ENCODE peak calls at places on chromosomes 16 and 17, in five cellular contexts. One of them, this sample, is unnamed.

GRCh38 chr17:32588982-32589381 is 102.2 kb downstream of the CDK5R1 start:
- DNase-seq in upper lobe of right lung: no peak
- DNase-seq in A549: peak
- DNase-seq in Calu3: peak
- DNase-seq in HFFc6: no peak
- DNase-seq in this sample: no peak

GRCh38 chr17:52790359-52790955 is 631.9 kb upstream of the CA10 start:
- DNase-seq in upper lobe of right lung: no peak
- DNase-seq in A549: no peak
- DNase-seq in Calu3: no peak
- DNase-seq in HFFc6: no peak
- DNase-seq in this sample: no peak

GRCh38 chr17:50935201-50936124 is 69.3 kb upstream of the TOB1 start:
- DNase-seq in upper lobe of right lung: peak
- DNase-seq in A549: peak
- DNase-seq in Calu3: peak
- DNase-seq in HFFc6: no peak
- DNase-seq in this sample: no peak

GRCh38 chr16:56741399-56741798 is 11.5 kb downstream of the NUP93 start:
- DNase-seq in upper lobe of right lung: no peak
- DNase-seq in A549: no peak
- DNase-seq in Calu3: no peak
- DNase-seq in HFFc6: no peak
- DNase-seq in this sample: no peak

GRCh38 chr17:79388556-79389295 is 222.1 kb downstream of the RBFOX3 start:
- DNase-seq in upper lobe of right lung: peak
- DNase-seq in A549: peak
- DNase-seq in Calu3: peak
- DNase-seq in HFFc6: peak
- DNase-seq in this sample: no peak

GRCh38 chr16:79618712-79619050 is 18.1 kb upstream of the MAF start:
- DNase-seq in upper lobe of right lung: no peak
- DNase-seq in A549: no peak
- DNase-seq in Calu3: no peak
- DNase-seq in HFFc6: no peak
- DNase-seq in this sample: no peak

GRCh38 chr17:60743812-60744211 is 66.2 kb downstream of the BCAS3 start:
- DNase-seq in upper lobe of right lung: no peak
- DNase-seq in A549: no peak
- DNase-seq in Calu3: peak
- DNase-seq in HFFc6: peak
- DNase-seq in this sample: no peak

GRCh38 chr16:72872966-72873365 is 175.0 kb downstream of the ZFHX3 start:
- DNase-seq in upper lobe of right lung: no peak
- DNase-seq in A549: no peak
- DNase-seq in Calu3: no peak
- DNase-seq in HFFc6: no peak
- DNase-seq in this sample: no peak

GRCh38 chr16:12245088-12245922 is 268.8 kb downstream of the SNX29 start:
- DNase-seq in upper lobe of right lung: no peak
- DNase-seq in A549: no peak
- DNase-seq in Calu3: no peak
- DNase-seq in HFFc6: no peak
- DNase-seq in this sample: no peak

GRCh38 chr16:51409001-51409675 is 258.1 kb upstream of the SALL1 start:
- DNase-seq in upper lobe of right lung: no peak
- DNase-seq in A549: no peak
- DNase-seq in Calu3: peak
- DNase-seq in HFFc6: no peak
- DNase-seq in this sample: no peak

GRCh38 chr17:81927145-81927652 is 336 bp downstream of the MAFG start:
- DNase-seq in upper lobe of right lung: no peak
- DNase-seq in A549: no peak
- DNase-seq in Calu3: no peak
- DNase-seq in HFFc6: no peak
- DNase-seq in this sample: no peak

GRCh38 chr16:58027341-58028167 is 2.0 kb downstream of the MMP15 start:
- DNase-seq in upper lobe of right lung: peak
- DNase-seq in A549: peak
- DNase-seq in Calu3: peak
- DNase-seq in HFFc6: no peak
- DNase-seq in this sample: no peak

GRCh38 chr16:1678500-1679098 is 520 bp downstream of the JPT2 start:
- DNase-seq in upper lobe of right lung: no peak
- DNase-seq in A549: peak
- DNase-seq in Calu3: peak
- DNase-seq in HFFc6: peak
- DNase-seq in this sample: no peak

GRCh38 chr16:58307583-58308312 is 12.9 kb upstream of the PRSS54 start:
- DNase-seq in upper lobe of right lung: no peak
- DNase-seq in A549: no peak
- DNase-seq in Calu3: no peak
- DNase-seq in HFFc6: no peak
- DNase-seq in this sample: no peak

GRCh38 chr17:37598145-37598544 is 11.1 kb downstream of the SYNRG start:
- DNase-seq in upper lobe of right lung: no peak
- DNase-seq in A549: no peak
- DNase-seq in Calu3: no peak
- DNase-seq in HFFc6: no peak
- DNase-seq in this sample: no peak

GRCh38 chr17:76686538-76687277 is 24.1 kb downstream of the MXRA7 start:
- DNase-seq in upper lobe of right lung: no peak
- DNase-seq in A549: no peak
- DNase-seq in Calu3: no peak
- DNase-seq in HFFc6: no peak
- DNase-seq in this sample: no peak

GRCh38 chr17:5874486-5874885 is 195.7 kb upstream of the WSCD1 start:
- DNase-seq in upper lobe of right lung: no peak
- DNase-seq in A549: no peak
- DNase-seq in Calu3: no peak
- DNase-seq in HFFc6: no peak
- DNase-seq in this sample: peak

GRCh38 chr17:43033947-43034622 is 9.1 kb downstream of the RND2 start:
- DNase-seq in upper lobe of right lung: no peak
- DNase-seq in A549: no peak
- DNase-seq in Calu3: no peak
- DNase-seq in HFFc6: no peak
- DNase-seq in this sample: no peak

GRCh38 chr17:33778505-33779398 is 476.3 kb upstream of the CCL2 start:
- DNase-seq in upper lobe of right lung: no peak
- DNase-seq in A549: peak
- DNase-seq in Calu3: peak
- DNase-seq in HFFc6: peak
- DNase-seq in this sample: no peak

GRCh38 chr17:65489413-65490170 is 71.9 kb downstream of the AXIN2 start:
- DNase-seq in upper lobe of right lung: no peak
- DNase-seq in A549: no peak
- DNase-seq in Calu3: no peak
- DNase-seq in HFFc6: no peak
- DNase-seq in this sample: no peak

GRCh38 chr17:32536736-32537646 is 50.2 kb downstream of the CDK5R1 start:
- DNase-seq in upper lobe of right lung: no peak
- DNase-seq in A549: no peak
- DNase-seq in Calu3: no peak
- DNase-seq in HFFc6: peak
- DNase-seq in this sample: no peak

GRCh38 chr17:77499699-77500435 is 359.1 kb downstream of the SEC14L1 start:
- DNase-seq in upper lobe of right lung: peak
- DNase-seq in A549: no peak
- DNase-seq in Calu3: no peak
- DNase-seq in HFFc6: no peak
- DNase-seq in this sample: no peak

GRCh38 chr16:30794634-30795033 is 7.6 kb upstream of the ZNF629 start:
- DNase-seq in upper lobe of right lung: no peak
- DNase-seq in A549: no peak
- DNase-seq in Calu3: no peak
- DNase-seq in HFFc6: no peak
- DNase-seq in this sample: no peak

GRCh38 chr17:36123431-36123830 is 19.8 kb downstream of the CCL4 start:
- DNase-seq in upper lobe of right lung: no peak
- DNase-seq in A549: no peak
- DNase-seq in Calu3: no peak
- DNase-seq in HFFc6: no peak
- DNase-seq in this sample: no peak

GRCh38 chr16:88686439-88687253 is at the start of gene SNAI3:
- DNase-seq in upper lobe of right lung: peak
- DNase-seq in A549: peak
- DNase-seq in Calu3: peak
- DNase-seq in HFFc6: no peak
- DNase-seq in this sample: no peak

DNA sequence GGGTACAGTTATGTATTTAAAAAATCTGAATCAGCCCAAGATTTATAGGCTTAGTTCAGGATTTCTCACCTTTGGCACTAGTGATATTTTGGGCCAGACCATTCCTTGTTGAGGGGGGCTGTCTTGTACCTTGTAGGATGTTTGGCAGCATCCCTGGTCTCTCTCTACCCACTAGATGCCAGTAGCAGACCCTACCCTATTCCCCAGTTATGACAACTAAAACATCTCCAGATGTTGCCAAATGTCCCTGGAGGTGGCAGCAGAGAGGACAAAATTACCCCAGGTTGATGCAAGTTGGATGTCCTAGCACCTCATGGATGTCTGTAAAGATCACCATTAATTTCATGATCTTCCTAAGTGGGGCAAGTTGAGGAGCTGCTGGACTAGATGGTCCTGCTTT is 45.8 kb downstream of the SYT17 start:
- DNase-seq in upper lobe of right lung: no peak
- DNase-seq in A549: no peak
- DNase-seq in Calu3: no peak
- DNase-seq in HFFc6: no peak
- DNase-seq in this sample: no peak
- TF ChIP-seq CTCF in upper lobe of right lung: no peak
- TF ChIP-seq CTCF in A549: no peak
- TF ChIP-seq CTCF in Calu3: no peak
- TF ChIP-seq CTCF in HFFc6: peak
- TF ChIP-seq CTCF in this sample: no peak

GRCh38 chr17:46013502-46014165 is 14.6 kb downstream of the STH start:
- DNase-seq in upper lobe of right lung: no peak
- DNase-seq in A549: no peak
- DNase-seq in Calu3: no peak
- DNase-seq in HFFc6: peak
- DNase-seq in this sample: no peak
- TF ChIP-seq CTCF in upper lobe of right lung: no peak
- TF ChIP-seq CTCF in A549: no peak
- TF ChIP-seq CTCF in Calu3: no peak
- TF ChIP-seq CTCF in HFFc6: no peak
- TF ChIP-seq CTCF in this sample: no peak

DNA sequence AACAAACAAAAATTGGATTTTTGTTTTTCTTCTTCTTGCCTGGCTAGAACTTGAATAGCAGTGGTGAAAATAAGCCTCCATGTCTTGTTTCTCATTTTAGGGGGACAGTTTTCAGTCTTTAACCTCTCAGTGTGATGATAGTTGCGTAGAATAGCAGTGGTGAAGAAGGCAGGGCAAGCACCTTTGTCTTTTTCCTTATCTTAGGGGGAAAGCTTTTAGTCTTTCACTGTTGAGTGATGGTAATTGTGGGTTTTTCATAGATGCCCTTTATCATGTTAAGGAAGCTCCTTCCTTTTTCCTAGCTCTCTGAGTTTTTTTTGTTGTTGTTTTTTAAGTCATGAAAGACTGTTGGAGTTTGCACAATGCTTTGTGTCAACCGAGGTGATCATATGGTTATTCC is 15.6 kb downstream of the NOL11 start:
- DNase-seq in upper lobe of right lung: no peak
- DNase-seq in A549: no peak
- DNase-seq in Calu3: no peak
- DNase-seq in HFFc6: no peak
- DNase-seq in this sample: no peak
- TF ChIP-seq CTCF in upper lobe of right lung: no peak
- TF ChIP-seq CTCF in A549: no peak
- TF ChIP-seq CTCF in Calu3: no peak
- TF ChIP-seq CTCF in HFFc6: no peak
- TF ChIP-seq CTCF in this sample: no peak

GRCh38 chr17:66855204-66855603 is 20.3 kb downstream of the CACNG5 start:
- DNase-seq in upper lobe of right lung: no peak
- DNase-seq in A549: no peak
- DNase-seq in Calu3: peak
- DNase-seq in HFFc6: no peak
- DNase-seq in this sample: no peak
- TF ChIP-seq CTCF in upper lobe of right lung: peak
- TF ChIP-seq CTCF in A549: peak
- TF ChIP-seq CTCF in Calu3: peak
- TF ChIP-seq CTCF in HFFc6: peak
- TF ChIP-seq CTCF in this sample: no peak

DNA sequence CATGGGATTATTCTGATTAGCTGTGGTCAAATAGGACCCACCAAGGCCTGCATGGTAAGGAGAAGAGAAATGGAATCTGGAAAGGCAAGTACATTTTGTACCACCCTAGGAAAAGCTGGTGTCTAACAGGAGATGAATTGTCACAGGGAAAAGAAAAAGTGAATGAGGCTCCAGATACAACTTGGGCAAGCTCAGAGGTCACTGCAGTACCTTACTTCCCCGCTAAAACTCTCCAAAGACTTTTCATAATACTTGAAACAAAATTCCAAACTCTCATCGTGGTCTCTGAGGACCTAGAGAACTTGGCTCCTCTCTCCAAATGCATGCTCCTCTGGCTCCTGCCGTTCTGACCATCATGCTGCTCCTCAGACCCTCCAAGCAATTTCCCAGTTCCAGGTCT is 262.8 kb downstream of the GRIN2A start:
- DNase-seq in upper lobe of right lung: no peak
- DNase-seq in A549: no peak
- DNase-seq in Calu3: no peak
- DNase-seq in HFFc6: no peak
- DNase-seq in this sample: no peak
- TF ChIP-seq CTCF in upper lobe of right lung: no peak
- TF ChIP-seq CTCF in A549: no peak
- TF ChIP-seq CTCF in Calu3: no peak
- TF ChIP-seq CTCF in HFFc6: no peak
- TF ChIP-seq CTCF in this sample: no peak

GRCh38 chr17:41530062-41531048 is 2.2 kb upstream of the KRT19 start:
- DNase-seq in upper lobe of right lung: no peak
- DNase-seq in A549: peak
- DNase-seq in Calu3: peak
- DNase-seq in HFFc6: peak
- DNase-seq in this sample: no peak
- TF ChIP-seq CTCF in upper lobe of right lung: no peak
- TF ChIP-seq CTCF in A549: no peak
- TF ChIP-seq CTCF in Calu3: no peak
- TF ChIP-seq CTCF in HFFc6: peak
- TF ChIP-seq CTCF in this sample: no peak

GRCh38 chr16:67394271-67395104 is 1.2 kb upstream of the TPPP3 start:
- DNase-seq in upper lobe of right lung: peak
- DNase-seq in A549: no peak
- DNase-seq in Calu3: no peak
- DNase-seq in HFFc6: no peak
- DNase-seq in this sample: no peak

GRCh38 chr16:67392301-67393059 is 818 bp downstream of the TPPP3 start:
- DNase-seq in upper lobe of right lung: peak
- DNase-seq in A549: no peak
- DNase-seq in Calu3: no peak
- DNase-seq in HFFc6: no peak
- DNase-seq in this sample: no peak

GRCh38 chr16:67393790-67394270 is 532 bp upstream of the TPPP3 start:
- DNase-seq in upper lobe of right lung: no peak
- DNase-seq in A549: no peak
- DNase-seq in Calu3: no peak
- DNase-seq in HFFc6: no peak
- DNase-seq in this sample: no peak

GRCh38 chr16:67391424-67392300 is 1.6 kb downstream of the TPPP3 start:
- DNase-seq in upper lobe of right lung: peak
- DNase-seq in A549: no peak
- DNase-seq in Calu3: no peak
- DNase-seq in HFFc6: no peak
- DNase-seq in this sample: no peak

GRCh38 chr16:67393111-67393789 is at the start of gene TPPP3:
- DNase-seq in upper lobe of right lung: peak
- DNase-seq in A549: peak
- DNase-seq in Calu3: peak
- DNase-seq in HFFc6: peak
- DNase-seq in this sample: peak
- TF ChIP-seq CTCF in upper lobe of right lung: peak
- TF ChIP-seq CTCF in A549: peak
- TF ChIP-seq CTCF in Calu3: peak
- TF ChIP-seq CTCF in HFFc6: peak
- TF ChIP-seq CTCF in this sample: peak

This sample was measured in osteocyte.